ENCODE peak calls at places on chromosomes 16 and 17, in nine cellular contexts. K is GOT3; O is ovary; N is foreskin melanocyte; Y is iPS-NIHi11; B is ecto neural progenitor cell; P is NCI-H774; X is stimulated activated CD8-positive, alpha-beta memory T cell treated with anti-CD3 and anti-CD28 coated beads, Interleukin-4, amount 100 ng/mL, for 1 hour; R is upper lobe of right lung. G is an unnamed sample.

GRCh38 chr17:67518881-67519280 is 141.8 kb downstream of the PITPNC1 start:
- DNase-seq in K (no peak), O (no peak), N (no peak), Y (no peak), B (no peak), P (no peak), X (no peak), R (no peak), G (no peak)

GRCh38 chr17:78667741-78668640 is 90.8 kb upstream of the DNAH17 start:
- DNase-seq in K (no peak), O (no peak), N (no peak), Y (no peak), B (no peak), P (no peak), X (no peak), R (peak), G (no peak)

GRCh38 chr16:3170440-3171180 is 17.4 kb upstream of the OR1F1 start:
- DNase-seq in K (no peak), O (no peak), N (no peak), Y (peak), B (peak), P (no peak), X (no peak), R (no peak), G (no peak)

GRCh38 chr17:26818736-26819135 is 475.2 kb upstream of the WSB1 start:
- DNase-seq in K (no peak), O (no peak), N (peak), Y (no peak), B (peak), P (no peak), X (no peak), R (no peak), G (no peak)

GRCh38 chr17:4232168-4232813 is 31.5 kb downstream of the ANKFY1 start:
- DNase-seq in K (no peak), O (no peak), N (no peak), Y (no peak), B (no peak), P (no peak), X (no peak), R (no peak), G (no peak)

GRCh38 chr17:32780721-32781120 is 96.2 kb downstream of the MYO1D start:
- DNase-seq in K (no peak), O (no peak), N (no peak), Y (no peak), B (no peak), P (no peak), X (no peak), R (no peak), G (no peak)

GRCh38 chr17:59830846-59831486 is 61.8 kb downstream of the TUBD1 start:
- DNase-seq in K (no peak), O (no peak), N (no peak), Y (no peak), B (peak), P (no peak), X (no peak), R (no peak), G (no peak)

GRCh38 chr17:32995416-32995815 is 3.8 kb downstream of the SPACA3 start:
- DNase-seq in K (no peak), O (no peak), N (no peak), Y (no peak), B (no peak), P (no peak), X (no peak), R (no peak), G (no peak)

GRCh38 chr17:51398647-51399046 is 138.3 kb downstream of the UTP18 start:
- DNase-seq in K (no peak), O (no peak), N (no peak), Y (no peak), B (no peak), P (no peak), X (no peak), R (no peak), G (no peak)

GRCh38 chr16:58306327-58306726 is 11.5 kb upstream of the PRSS54 start:
- DNase-seq in K (no peak), O (no peak), N (peak), Y (no peak), B (no peak), P (no peak), X (no peak), R (no peak), G (no peak)

GRCh38 chr17:73358668-73359067 is 46.9 kb upstream of the CDC42EP4 start:
- DNase-seq in K (no peak), O (no peak), N (no peak), Y (no peak), B (no peak), P (no peak), X (no peak), R (no peak), G (no peak)

GRCh38 chr17:69608808-69609494 is 194.5 kb downstream of the MAP2K6 start:
- DNase-seq in K (peak), O (no peak), N (peak), Y (no peak), B (no peak), P (no peak), X (no peak), R (no peak), G (peak)

GRCh38 chr16:68367034-68367433 is 56.2 kb downstream of the PRMT7 start:
- DNase-seq in K (no peak), O (peak), N (no peak), Y (peak), B (peak), P (no peak), X (no peak), R (no peak), G (no peak)

GRCh38 chr17:56171186-56171959 is 18.1 kb downstream of the ANKFN1 start:
- DNase-seq in K (no peak), O (no peak), N (no peak), Y (no peak), B (no peak), P (no peak), X (no peak), R (no peak), G (no peak)

GRCh38 chr17:77061711-77062110 is 79.1 kb upstream of the SEC14L1 start:
- DNase-seq in K (no peak), O (no peak), N (no peak), Y (no peak), B (no peak), P (no peak), X (no peak), R (no peak), G (peak)

GRCh38 chr17:9401434-9401833 is 174.2 kb downstream of the STX8 start:
- DNase-seq in K (no peak), O (no peak), N (no peak), Y (peak), B (no peak), P (no peak), X (no peak), R (no peak), G (no peak)

GRCh38 chr16:53085539-53086450 is 31.0 kb downstream of the CHD9 start:
- DNase-seq in K (no peak), O (no peak), N (no peak), Y (no peak), B (no peak), P (no peak), X (no peak), R (no peak), G (peak)

GRCh38 chr16:88131966-88132365 is 180.7 kb downstream of the BANP start:
- DNase-seq in K (no peak), O (peak), N (no peak), Y (no peak), B (no peak), P (no peak), X (no peak), R (no peak), G (no peak)

GRCh38 chr17:30476726-30477082 is 504 bp upstream of the GOSR1 start:
- DNase-seq in K (no peak), O (no peak), N (no peak), Y (peak), B (no peak), P (peak), X (no peak), R (no peak), G (no peak)

GRCh38 chr17:319266-319665 is 33.3 kb downstream of the RPH3AL start:
- DNase-seq in K (no peak), O (no peak), N (no peak), Y (no peak), B (no peak), P (no peak), X (no peak), R (peak), G (no peak)

GRCh38 chr17:29640981-29641642 is 18.4 kb upstream of the CORO6 start:
- DNase-seq in K (no peak), O (no peak), N (no peak), Y (no peak), B (no peak), P (no peak), X (no peak), R (no peak), G (no peak)

GRCh38 chr16:57303021-57303909 is 18.8 kb upstream of the PLLP start:
- DNase-seq in K (no peak), O (no peak), N (no peak), Y (no peak), B (peak), P (no peak), X (no peak), R (peak), G (no peak)

GRCh38 chr17:4304417-4305027 is 40.7 kb upstream of the ANKFY1 start:
- DNase-seq in K (no peak), O (no peak), N (peak), Y (peak), B (no peak), P (no peak), X (peak), R (no peak), G (peak)

GRCh38 chr17:50952889-50953288 is 86.7 kb upstream of the TOB1 start:
- DNase-seq in K (no peak), O (no peak), N (no peak), Y (no peak), B (no peak), P (no peak), X (no peak), R (no peak), G (no peak)

GRCh38 chr17:55710829-55711496 is 11.7 kb downstream of the TMEM100 start:
- DNase-seq in K (no peak), O (no peak), N (no peak), Y (no peak), B (no peak), P (peak), X (no peak), R (no peak), G (no peak)

GRCh38 chr17:7618608-7619007 is 3.9 kb upstream of the FXR2 start:
- DNase-seq in K (no peak), O (no peak), N (no peak), Y (no peak), B (no peak), P (no peak), X (no peak), R (no peak), G (no peak)

GRCh38 chr17:80146121-80147034 is 550 bp downstream of the EIF4A3 start:
- DNase-seq in K (no peak), O (peak), N (no peak), Y (peak), B (peak), P (no peak), X (no peak), R (no peak), G (no peak)

GRCh38 chr17:77782611-77783010 is 175.9 kb upstream of the TNRC6C start:
- DNase-seq in K (no peak), O (no peak), N (no peak), Y (no peak), B (no peak), P (no peak), X (no peak), R (no peak), G (no peak)

GRCh38 chr16:19366384-19366783 is 51.3 kb upstream of the TMC5 start:
- DNase-seq in K (no peak), O (no peak), N (no peak), Y (no peak), B (no peak), P (no peak), X (no peak), R (no peak), G (no peak)